ENCODE peak calls at places on chromosome 1, in six cellular contexts. X, B, K, N, Y and Z are unnamed samples.

GRCh38 chr1:241641748-241642592 is 1.8 kb upstream of the CHML start:
- DNase-seq in N (peak), K (peak), Y (no peak), B (no peak), X (no peak), Z (no peak)

GRCh38 chr1:208791458-208791857 is 547.3 kb upstream of the PLXNA2 start:
- DNase-seq in X (no peak), B (no peak), Y (no peak), K (peak), N (peak), Z (no peak)

GRCh38 chr1:14334336-14335176 is 263.9 kb upstream of the KAZN start:
- DNase-seq in B (no peak), N (no peak), Y (no peak), K (no peak), X (peak), Z (no peak)

GRCh38 chr1:101112051-101112770 is 86.6 kb upstream of the DPH5 start:
- DNase-seq in N (no peak), X (no peak), B (no peak), Y (peak), K (no peak), Z (peak)

GRCh38 chr1:204127597-204128242 is 24.1 kb downstream of the ETNK2 start:
- DNase-seq in Y (no peak), B (peak), K (peak), X (peak), N (peak), Z (no peak)

GRCh38 chr1:52907068-52907811 is 14.3 kb downstream of the ECHDC2 start:
- DNase-seq in N (peak), B (no peak), X (no peak), K (no peak), Y (no peak), Z (no peak)

GRCh38 chr1:199529324-199529723 is 498.2 kb upstream of the NR5A2 start:
- DNase-seq in B (no peak), N (no peak), K (no peak), Y (no peak), X (no peak), Z (no peak)

GRCh38 chr1:91828583-91829281 is 57.2 kb downstream of the TGFBR3 start:
- DNase-seq in K (no peak), Y (no peak), X (peak), N (no peak), B (no peak), Z (no peak)

GRCh38 chr1:83545450-83545849 is 453.5 kb downstream of the TTLL7 start:
- DNase-seq in N (no peak), B (no peak), K (no peak), X (no peak), Y (no peak), Z (no peak)

GRCh38 chr1:22500476-22500875 is 48.8 kb downstream of the ZBTB40 start:
- DNase-seq in B (peak), X (peak), K (peak), Y (no peak), N (peak), Z (no peak)

GRCh38 chr1:56958526-56958925 is 7.3 kb downstream of the C8B start:
- DNase-seq in N (peak), X (no peak), Y (no peak), K (peak), B (no peak), Z (no peak)

GRCh38 chr1:201883786-201884185 is 4.9 kb upstream of the SHISA4 start:
- DNase-seq in K (peak), X (no peak), Y (no peak), N (peak), B (no peak), Z (no peak)

GRCh38 chr1:209653915-209654351 is 1.7 kb upstream of the LAMB3 start:
- DNase-seq in N (no peak), B (no peak), K (no peak), X (peak), Y (no peak), Z (no peak)

GRCh38 chr1:233627376-233627775 is 13.5 kb downstream of the KCNK1 start:
- DNase-seq in Y (no peak), K (no peak), B (no peak), X (no peak), N (no peak), Z (no peak)

GRCh38 chr1:234264832-234265231 is 108.4 kb upstream of the COA6 start:
- DNase-seq in B (no peak), K (no peak), Y (no peak), X (no peak), N (no peak), Z (no peak)

GRCh38 chr1:57770772-57771171 is 346.9 kb upstream of the DAB1 start:
- DNase-seq in N (peak), B (no peak), X (no peak), Y (no peak), K (peak), Z (no peak)

GRCh38 chr1:226552061-226552460 is 3.5 kb downstream of the STUM start:
- DNase-seq in K (no peak), B (no peak), N (no peak), Y (no peak), X (no peak), Z (no peak)

GRCh38 chr1:158813159-158813558 is 18.0 kb upstream of the MNDA start:
- DNase-seq in B (no peak), X (no peak), K (no peak), N (no peak), Y (no peak), Z (no peak)

GRCh38 chr1:238252033-238252802 is 361.5 kb upstream of the ZP4 start:
- DNase-seq in K (peak), X (peak), N (peak), B (peak), Y (no peak), Z (no peak)

GRCh38 chr1:156502396-156502748 is 1.8 kb upstream of the MEF2D start:
- DNase-seq in Y (no peak), K (no peak), X (no peak), B (no peak), N (no peak), Z (no peak)

GRCh38 chr1:186655877-186656276 is 24.3 kb downstream of the PTGS2 start:
- DNase-seq in X (no peak), N (no peak), Y (no peak), B (no peak), K (no peak), Z (no peak)

GRCh38 chr1:178651742-178652141 is 73.3 kb upstream of the RALGPS2 start:
- DNase-seq in X (no peak), N (no peak), K (peak), Y (no peak), B (no peak), Z (no peak)

GRCh38 chr1:178267646-178268094 is 173.8 kb downstream of the RASAL2 start:
- DNase-seq in K (peak), N (peak), Y (no peak), B (no peak), X (no peak), Z (no peak)

GRCh38 chr1:158146165-158146564 is 34.5 kb upstream of the CD1D start:
- DNase-seq in Y (no peak), N (peak), B (no peak), K (peak), X (no peak), Z (no peak)

GRCh38 chr1:73800376-73800775 is 397.6 kb downstream of the LRRIQ3 start:
- DNase-seq in B (no peak), N (peak), X (no peak), K (peak), Y (no peak), Z (no peak)

GRCh38 chr1:236141447-236142357 is 637 bp upstream of the GPR137B start:
- DNase-seq in Y (peak), N (peak), B (peak), K (peak), X (peak), Z (peak)

GRCh38 chr1:46690931-46691411 is 19.3 kb downstream of the TEX38 start:
- DNase-seq in N (no peak), Y (no peak), B (no peak), X (no peak), K (no peak), Z (no peak)

GRCh38 chr1:12405325-12406217 is 175.7 kb downstream of the VPS13D start:
- DNase-seq in X (peak), B (peak), N (peak), Y (no peak), K (peak), Z (no peak)

GRCh38 chr1:39926820-39927219 is 25.1 kb upstream of the MYCL start:
- DNase-seq in X (no peak), N (no peak), K (no peak), B (peak), Y (no peak), Z (no peak)

GRCh38 chr1:12448746-12449177 is 169.2 kb downstream of the DHRS3 start:
- DNase-seq in N (peak), Y (no peak), X (no peak), K (peak), B (no peak), Z (no peak)

GRCh38 chr1:29550119-29550841 is 314.0 kb downstream of the PTPRU start:
- DNase-seq in B (no peak), N (no peak), X (no peak), Y (no peak), K (no peak), Z (peak)

GRCh38 chr1:115706774-115707425 is 61.6 kb downstream of the CASQ2 start:
- DNase-seq in X (no peak), B (peak), K (peak), Y (no peak), N (peak), Z (no peak)

GRCh38 chr1:234975122-234975940 is 153.3 kb downstream of the TOMM20 start:
- DNase-seq in N (peak), Y (no peak), K (peak), X (no peak), B (peak), Z (no peak)

GRCh38 chr1:242129103-242129502 is 130.2 kb upstream of the MAP1LC3C start:
- DNase-seq in Y (no peak), X (no peak), N (peak), B (peak), K (peak), Z (no peak)